ENCODE peak calls at places on chromosomes 11 and 22, in four cellular contexts. One of them, this sample, is unnamed. For H3K9me3, the result is how much of the 10 kb centered on the place peaks cover.

GRCh38 chr11:7638710-7639642 is 34.3 kb downstream of the CYB5R2 start:
- DNase-seq in tibial artery: peak
- DNase-seq in SK-N-MC: no peak
- DNase-seq in neuronal stem cell: no peak
- DNase-seq in this sample: no peak

GRCh38 chr11:83663446-83663845 is 377.3 kb upstream of the CCDC90B start:
- DNase-seq in tibial artery: no peak
- DNase-seq in SK-N-MC: no peak
- DNase-seq in neuronal stem cell: no peak
- DNase-seq in this sample: no peak

GRCh38 chr11:80414766-80415165 is 973.9 kb upstream of the TENM4 start:
- DNase-seq in tibial artery: no peak
- DNase-seq in SK-N-MC: no peak
- DNase-seq in neuronal stem cell: no peak
- DNase-seq in this sample: no peak

GRCh38 chr22:19596680-19597398 is 72.6 kb upstream of the CLDN5 start:
- DNase-seq in tibial artery: no peak
- DNase-seq in SK-N-MC: no peak
- DNase-seq in neuronal stem cell: no peak
- DNase-seq in this sample: no peak

GRCh38 chr11:111977141-111978027 is 40.2 kb downstream of the DIXDC1 start:
- DNase-seq in tibial artery: peak
- DNase-seq in SK-N-MC: no peak
- DNase-seq in neuronal stem cell: peak
- DNase-seq in this sample: no peak

GRCh38 chr22:17638182-17638431 is 450 bp upstream of the BCL2L13 start:
- DNase-seq in tibial artery: peak
- DNase-seq in SK-N-MC: no peak
- DNase-seq in neuronal stem cell: no peak
- DNase-seq in this sample: no peak

GRCh38 chr11:44601471-44602370 is 36.3 kb downstream of the CD82 start:
- DNase-seq in tibial artery: no peak
- DNase-seq in SK-N-MC: no peak
- DNase-seq in neuronal stem cell: no peak
- DNase-seq in this sample: no peak

GRCh38 chr11:8338138-8338537 is 74.5 kb upstream of the LMO1 start:
- DNase-seq in tibial artery: no peak
- DNase-seq in SK-N-MC: no peak
- DNase-seq in neuronal stem cell: no peak
- DNase-seq in this sample: no peak

GRCh38 chr11:39078465-39078864 is 2381.0 kb downstream of the LRRC4C start:
- DNase-seq in tibial artery: no peak
- DNase-seq in SK-N-MC: no peak
- DNase-seq in neuronal stem cell: no peak
- DNase-seq in this sample: no peak

GRCh38 chr11:101913631-101914030 is 1.2 kb upstream of the CEP126 start:
- DNase-seq in tibial artery: no peak
- DNase-seq in SK-N-MC: no peak
- DNase-seq in neuronal stem cell: no peak
- DNase-seq in this sample: no peak

GRCh38 chr11:73343076-73343833 is 32.9 kb upstream of the RELT start:
- DNase-seq in tibial artery: no peak
- DNase-seq in SK-N-MC: no peak
- DNase-seq in neuronal stem cell: no peak
- DNase-seq in this sample: no peak

GRCh38 chr22:21099578-21099977 is 53.8 kb downstream of the LRRC74B start:
- DNase-seq in tibial artery: no peak
- DNase-seq in SK-N-MC: no peak
- DNase-seq in neuronal stem cell: no peak
- DNase-seq in this sample: no peak

GRCh38 chr22:32836286-32836859 is 34.9 kb downstream of the TIMP3 start:
- DNase-seq in tibial artery: no peak
- DNase-seq in SK-N-MC: no peak
- DNase-seq in neuronal stem cell: no peak
- DNase-seq in this sample: no peak

GRCh38 chr11:86632499-86633269 is 39.7 kb downstream of the ME3 start:
- DNase-seq in tibial artery: peak
- DNase-seq in SK-N-MC: no peak
- DNase-seq in neuronal stem cell: peak
- DNase-seq in this sample: no peak

GRCh38 chr22:17915676-17916075 is 108.7 kb downstream of the MICAL3 start:
- DNase-seq in tibial artery: no peak
- DNase-seq in SK-N-MC: no peak
- DNase-seq in neuronal stem cell: no peak
- DNase-seq in this sample: no peak

GRCh38 chr11:104152941-104153340 is 11.0 kb downstream of the PDGFD start:
- DNase-seq in tibial artery: no peak
- DNase-seq in SK-N-MC: no peak
- DNase-seq in neuronal stem cell: no peak
- DNase-seq in this sample: no peak

GRCh38 chr11:68677432-68677831 is 6.9 kb upstream of the GAL start:
- DNase-seq in tibial artery: no peak
- DNase-seq in SK-N-MC: no peak
- DNase-seq in neuronal stem cell: no peak
- DNase-seq in this sample: no peak

GRCh38 chr11:122235615-122236014 is 119.6 kb upstream of the BLID start:
- DNase-seq in tibial artery: no peak
- DNase-seq in SK-N-MC: no peak
- DNase-seq in neuronal stem cell: no peak
- DNase-seq in this sample: no peak

GRCh38 chr11:101825551-101825950 is 89.3 kb upstream of the CEP126 start:
- DNase-seq in tibial artery: no peak
- DNase-seq in SK-N-MC: no peak
- DNase-seq in neuronal stem cell: no peak
- DNase-seq in this sample: no peak

GRCh38 chr11:26994579-26995210 is 783 bp downstream of the FIBIN start:
- DNase-seq in tibial artery: no peak
- DNase-seq in SK-N-MC: no peak
- DNase-seq in neuronal stem cell: no peak
- DNase-seq in this sample: no peak

GRCh38 chr22:20025401-20026203 is 4.7 kb downstream of the TANGO2 start:
- DNase-seq in tibial artery: no peak
- DNase-seq in SK-N-MC: no peak
- DNase-seq in neuronal stem cell: no peak
- DNase-seq in this sample: no peak

GRCh38 chr22:30206964-30207363 is 39.6 kb downstream of the LIF start:
- DNase-seq in tibial artery: peak
- DNase-seq in SK-N-MC: no peak
- DNase-seq in neuronal stem cell: peak
- DNase-seq in this sample: no peak

GRCh38 chr11:130023204-130023603 is 20.6 kb upstream of the PRDM10 start:
- DNase-seq in tibial artery: no peak
- DNase-seq in SK-N-MC: no peak
- DNase-seq in neuronal stem cell: no peak
- DNase-seq in this sample: no peak

GRCh38 chr11:72828081-72828567 is 13.9 kb downstream of the ATG16L2 start:
- DNase-seq in tibial artery: no peak
- DNase-seq in SK-N-MC: no peak
- DNase-seq in neuronal stem cell: no peak
- DNase-seq in this sample: no peak

GRCh38 chr22:20010307-20011122 is 6.1 kb downstream of the ARVCF start:
- DNase-seq in tibial artery: no peak
- DNase-seq in SK-N-MC: no peak
- DNase-seq in neuronal stem cell: no peak
- DNase-seq in this sample: no peak

GRCh38 chr22:21902296-21903087 is 35.0 kb upstream of the MAPK1 start:
- DNase-seq in tibial artery: no peak
- DNase-seq in SK-N-MC: no peak
- DNase-seq in neuronal stem cell: no peak
- DNase-seq in this sample: no peak

GRCh38 chr22:36237462-36238347 is 1.6 kb downstream of the APOL2 start:
- DNase-seq in tibial artery: no peak
- DNase-seq in SK-N-MC: no peak
- DNase-seq in neuronal stem cell: no peak
- DNase-seq in this sample: no peak

GRCh38 chr11:1632053-1632714 is 2.6 kb downstream of the KRTAP5-5 start:
- DNase-seq in tibial artery: no peak
- DNase-seq in SK-N-MC: no peak
- DNase-seq in neuronal stem cell: no peak
- DNase-seq in this sample: no peak

GRCh38 chr11:69297926-69298777 is 4.2 kb downstream of the MYEOV start:
- DNase-seq in tibial artery: peak
- DNase-seq in SK-N-MC: no peak
- DNase-seq in neuronal stem cell: no peak
- DNase-seq in this sample: no peak

GRCh38 chr22:23222033-23222840 is 41.9 kb downstream of the BCR start:
- DNase-seq in tibial artery: no peak
- DNase-seq in SK-N-MC: no peak
- DNase-seq in neuronal stem cell: no peak
- DNase-seq in this sample: no peak

GRCh38 chr11:114295676-114296081 is 520 bp upstream of the NNMT start:
- DNase-seq in tibial artery: no peak
- DNase-seq in SK-N-MC: no peak
- DNase-seq in neuronal stem cell: no peak
- DNase-seq in this sample: no peak

GRCh38 chr22:25845985-25846745 is 104.2 kb downstream of the MYO18B start:
- DNase-seq in tibial artery: no peak
- DNase-seq in SK-N-MC: no peak
- DNase-seq in neuronal stem cell: no peak
- DNase-seq in this sample: no peak

GRCh38 chr22:31739795-31740201 is 10.1 kb downstream of the PRR14L start:
- DNase-seq in tibial artery: no peak
- DNase-seq in SK-N-MC: no peak
- DNase-seq in neuronal stem cell: no peak
- DNase-seq in this sample: no peak

GRCh38 chr11:85947431-85948272 is 92.5 kb downstream of the CCDC83 start:
- DNase-seq in tibial artery: peak
- DNase-seq in SK-N-MC: no peak
- DNase-seq in neuronal stem cell: no peak
- DNase-seq in this sample: no peak

GRCh38 chr11:6626971-6627761 is 7.9 kb upstream of the TPP1 start:
- DNase-seq in tibial artery: no peak
- DNase-seq in SK-N-MC: no peak
- DNase-seq in neuronal stem cell: no peak
- DNase-seq in this sample: no peak

GRCh38 chr11:116379185-116379828 is 393.5 kb downstream of the BUD13 start:
- DNase-seq in tibial artery: no peak
- DNase-seq in SK-N-MC: peak
- DNase-seq in neuronal stem cell: peak
- DNase-seq in this sample: no peak

GRCh38 chr11:131218542-131218941 is 151.9 kb upstream of the NTM start:
- DNase-seq in tibial artery: no peak
- DNase-seq in SK-N-MC: no peak
- DNase-seq in neuronal stem cell: no peak
- DNase-seq in this sample: no peak

GRCh38 chr11:9643751-9644150 is 20.1 kb upstream of the SWAP70 start:
- DNase-seq in tibial artery: no peak
- DNase-seq in SK-N-MC: no peak
- DNase-seq in neuronal stem cell: no peak
- DNase-seq in this sample: no peak

GRCh38 chr11:9646324-9646723 is 17.6 kb upstream of the SWAP70 start:
- DNase-seq in tibial artery: no peak
- DNase-seq in SK-N-MC: no peak
- DNase-seq in neuronal stem cell: no peak
- DNase-seq in this sample: no peak

GRCh38 chr11:9639985-9640384 is 23.9 kb upstream of the SWAP70 start:
- DNase-seq in tibial artery: no peak
- DNase-seq in SK-N-MC: no peak
- DNase-seq in neuronal stem cell: no peak
- DNase-seq in this sample: no peak

GRCh38 chr11:9639099-9639498 is 24.8 kb upstream of the SWAP70 start:
- DNase-seq in tibial artery: peak
- DNase-seq in SK-N-MC: no peak
- DNase-seq in neuronal stem cell: no peak
- DNase-seq in this sample: no peak

DNA sequence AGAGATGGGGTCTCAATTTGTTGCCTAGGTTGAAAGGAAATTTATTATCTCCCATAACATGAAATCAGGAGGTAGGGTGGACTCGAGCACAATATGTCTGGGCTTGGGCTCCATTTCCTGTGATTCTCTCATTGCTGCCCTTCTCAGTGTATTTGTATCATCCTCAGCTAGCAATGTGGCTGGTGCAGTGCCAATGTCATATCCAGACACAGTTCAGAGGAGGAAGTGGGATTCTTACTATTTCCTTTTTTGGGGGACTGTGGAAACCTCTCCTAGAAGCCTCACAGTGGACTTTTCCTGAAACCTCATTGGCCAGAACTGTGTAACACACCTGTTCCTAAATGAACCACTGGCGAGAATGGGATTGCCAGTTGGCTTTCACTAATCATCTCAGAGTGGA is 21.0 kb upstream of the SWAP70 start:
- DNase-seq in tibial artery: peak
- DNase-seq in SK-N-MC: no peak
- DNase-seq in neuronal stem cell: no peak
- DNase-seq in this sample: no peak
- H3K9me3 ChIP-seq in tibial artery: under half
- H3K9me3 ChIP-seq in SK-N-MC: under half
- H3K9me3 ChIP-seq in neuronal stem cell: under half
- H3K9me3 ChIP-seq in this sample: under half

GRCh38 chr11:48341466-48341865 is 16.7 kb downstream of the OR4C3 start:
- DNase-seq in tibial artery: no peak
- DNase-seq in SK-N-MC: no peak
- DNase-seq in neuronal stem cell: no peak
- DNase-seq in this sample: no peak
- H3K9me3 ChIP-seq in tibial artery: under half
- H3K9me3 ChIP-seq in SK-N-MC: under half
- H3K9me3 ChIP-seq in neuronal stem cell: under half
- H3K9me3 ChIP-seq in this sample: under half

GRCh38 chr11:94400839-94401772 is at the start of gene GPR83:
- DNase-seq in tibial artery: no peak
- DNase-seq in SK-N-MC: no peak
- DNase-seq in neuronal stem cell: peak
- DNase-seq in this sample: no peak
- H3K9me3 ChIP-seq in tibial artery: under half
- H3K9me3 ChIP-seq in SK-N-MC: under half
- H3K9me3 ChIP-seq in neuronal stem cell: under half
- H3K9me3 ChIP-seq in this sample: under half

GRCh38 chr11:28137832-28138231 is 29.6 kb downstream of the METTL15 start:
- DNase-seq in tibial artery: no peak
- DNase-seq in SK-N-MC: no peak
- DNase-seq in neuronal stem cell: no peak
- DNase-seq in this sample: no peak
- H3K9me3 ChIP-seq in tibial artery: under half
- H3K9me3 ChIP-seq in SK-N-MC: under half
- H3K9me3 ChIP-seq in neuronal stem cell: half or more
- H3K9me3 ChIP-seq in this sample: under half

GRCh38 chr11:70863988-70864387 is 388.4 kb downstream of the SHANK2 start:
- DNase-seq in tibial artery: no peak
- DNase-seq in SK-N-MC: no peak
- DNase-seq in neuronal stem cell: no peak
- DNase-seq in this sample: no peak
- H3K9me3 ChIP-seq in tibial artery: under half
- H3K9me3 ChIP-seq in SK-N-MC: under half
- H3K9me3 ChIP-seq in neuronal stem cell: under half
- H3K9me3 ChIP-seq in this sample: under half